ENCODE peak calls at places on chromosomes 6 and 20, in six cellular contexts. One of them, this sample, is unnamed.
A peak's percentile ranks its signal among the peaks of the same experiment; 100 is the strongest.

GRCh38 chr6:74491844-74492374 is 713.9 kb downstream of the COL12A1 start:
- DNase-seq in K562: no peak
- DNase-seq in GM12878: no peak
- DNase-seq in GM12865: no peak
- DNase-seq in CD8-positive, alpha-beta T cell: no peak
- DNase-seq in tibial nerve: no peak
- DNase-seq in this sample: no peak

GRCh38 chr6:79544939-79545450 is 7.8 kb upstream of the LCA5 start:
- DNase-seq in GM12865: peak; percentile 92
- DNase-seq in K562: peak; percentile 96
- DNase-seq in GM12878: peak; percentile 74
- DNase-seq in tibial nerve: peak; percentile 56
- DNase-seq in CD8-positive, alpha-beta T cell: no peak
- DNase-seq in this sample: peak; percentile 88

GRCh38 chr6:152170702-152171667 is 363.5 kb downstream of the ESR1 start:
- DNase-seq in GM12878: peak; percentile 89
- DNase-seq in GM12865: peak; percentile 93
- DNase-seq in K562: no peak
- DNase-seq in CD8-positive, alpha-beta T cell: no peak
- DNase-seq in tibial nerve: no peak
- DNase-seq in this sample: no peak

GRCh38 chr6:84489598-84489997 is 262.2 kb upstream of the CEP162 start:
- DNase-seq in K562: no peak
- DNase-seq in GM12878: no peak
- DNase-seq in GM12865: no peak
- DNase-seq in tibial nerve: no peak
- DNase-seq in CD8-positive, alpha-beta T cell: no peak
- DNase-seq in this sample: no peak

GRCh38 chr6:166707045-166707444 is 80.0 kb upstream of the RPS6KA2 start:
- DNase-seq in K562: peak; percentile 30
- DNase-seq in CD8-positive, alpha-beta T cell: no peak
- DNase-seq in tibial nerve: no peak
- DNase-seq in GM12865: peak; percentile 36
- DNase-seq in GM12878: no peak
- DNase-seq in this sample: no peak

GRCh38 chr6:28124350-28124970 is at the start of gene ZSCAN16:
- DNase-seq in K562: no peak
- DNase-seq in GM12878: no peak
- DNase-seq in CD8-positive, alpha-beta T cell: peak; percentile 59
- DNase-seq in tibial nerve: peak; percentile 62
- DNase-seq in GM12865: peak; percentile 91
- DNase-seq in this sample: no peak

GRCh38 chr6:164378330-164378729 is 931.1 kb downstream of the C6orf118 start:
- DNase-seq in GM12865: no peak
- DNase-seq in tibial nerve: no peak
- DNase-seq in CD8-positive, alpha-beta T cell: no peak
- DNase-seq in GM12878: no peak
- DNase-seq in K562: no peak
- DNase-seq in this sample: no peak

GRCh38 chr6:161001421-161001820 is 9.9 kb downstream of the MAP3K4 start:
- DNase-seq in GM12878: no peak
- DNase-seq in tibial nerve: peak; percentile 23
- DNase-seq in GM12865: no peak
- DNase-seq in K562: no peak
- DNase-seq in CD8-positive, alpha-beta T cell: no peak
- DNase-seq in this sample: no peak

GRCh38 chr20:5569021-5569420 is 181.2 kb upstream of the SHLD1 start:
- DNase-seq in GM12878: no peak
- DNase-seq in K562: peak; percentile 48
- DNase-seq in GM12865: peak; percentile 60
- DNase-seq in CD8-positive, alpha-beta T cell: peak; percentile 21
- DNase-seq in tibial nerve: peak; percentile 71
- DNase-seq in this sample: no peak

GRCh38 chr20:63697868-63698545 is 1.6 kb downstream of the TNFRSF6B start:
- DNase-seq in GM12878: no peak
- DNase-seq in CD8-positive, alpha-beta T cell: no peak
- DNase-seq in K562: no peak
- DNase-seq in tibial nerve: no peak
- DNase-seq in GM12865: no peak
- DNase-seq in this sample: no peak

GRCh38 chr6:108596947-108597346 is 36.2 kb downstream of the FOXO3 start:
- DNase-seq in GM12878: no peak
- DNase-seq in GM12865: peak; percentile 52
- DNase-seq in K562: no peak
- DNase-seq in CD8-positive, alpha-beta T cell: no peak
- DNase-seq in tibial nerve: no peak
- DNase-seq in this sample: no peak

GRCh38 chr20:63826753-63827152 is 4.3 kb downstream of the ZBTB46 start:
- DNase-seq in GM12878: no peak
- DNase-seq in tibial nerve: no peak
- DNase-seq in CD8-positive, alpha-beta T cell: no peak
- DNase-seq in GM12865: no peak
- DNase-seq in K562: no peak
- DNase-seq in this sample: no peak

GRCh38 chr6:129108337-129108736 is 225.4 kb downstream of the LAMA2 start:
- DNase-seq in tibial nerve: no peak
- DNase-seq in GM12878: no peak
- DNase-seq in K562: no peak
- DNase-seq in CD8-positive, alpha-beta T cell: no peak
- DNase-seq in GM12865: no peak
- DNase-seq in this sample: no peak

GRCh38 chr6:11393713-11394627 is 143.6 kb upstream of the TMEM170B start:
- DNase-seq in K562: no peak
- DNase-seq in tibial nerve: no peak
- DNase-seq in GM12865: no peak
- DNase-seq in GM12878: no peak
- DNase-seq in CD8-positive, alpha-beta T cell: no peak
- DNase-seq in this sample: no peak

GRCh38 chr20:15862178-15862577 is 711.1 kb downstream of the KIF16B start:
- DNase-seq in CD8-positive, alpha-beta T cell: no peak
- DNase-seq in tibial nerve: no peak
- DNase-seq in K562: no peak
- DNase-seq in GM12878: no peak
- DNase-seq in GM12865: no peak
- DNase-seq in this sample: no peak

GRCh38 chr6:110098511-110099116 is 80.9 kb downstream of the WASF1 start:
- DNase-seq in CD8-positive, alpha-beta T cell: no peak
- DNase-seq in tibial nerve: no peak
- DNase-seq in K562: peak; percentile 1
- DNase-seq in GM12878: no peak
- DNase-seq in GM12865: no peak
- DNase-seq in this sample: no peak

GRCh38 chr6:152669894-152670293 is 27.8 kb upstream of the MYCT1 start:
- DNase-seq in K562: no peak
- DNase-seq in CD8-positive, alpha-beta T cell: no peak
- DNase-seq in GM12865: peak; percentile 37
- DNase-seq in tibial nerve: no peak
- DNase-seq in GM12878: no peak
- DNase-seq in this sample: no peak

GRCh38 chr6:155247618-155248017 is 16.2 kb upstream of the CLDN20 start:
- DNase-seq in CD8-positive, alpha-beta T cell: no peak
- DNase-seq in tibial nerve: no peak
- DNase-seq in GM12865: no peak
- DNase-seq in K562: no peak
- DNase-seq in GM12878: no peak
- DNase-seq in this sample: no peak

GRCh38 chr6:150142304-150142656 is 564 bp upstream of the PPP1R14C start:
- DNase-seq in CD8-positive, alpha-beta T cell: no peak
- DNase-seq in GM12865: no peak
- DNase-seq in K562: no peak
- DNase-seq in tibial nerve: no peak
- DNase-seq in GM12878: no peak
- DNase-seq in this sample: no peak

GRCh38 chr6:30556714-30556963 is 350 bp upstream of the GNL1 start:
- DNase-seq in tibial nerve: peak; percentile 95
- DNase-seq in GM12865: peak; percentile 97
- DNase-seq in CD8-positive, alpha-beta T cell: peak; percentile 72
- DNase-seq in K562: peak; percentile 97
- DNase-seq in GM12878: no peak
- DNase-seq in this sample: peak; percentile 95

GRCh38 chr6:108610270-108610839 is 49.6 kb downstream of the FOXO3 start:
- DNase-seq in tibial nerve: no peak
- DNase-seq in GM12878: no peak
- DNase-seq in CD8-positive, alpha-beta T cell: no peak
- DNase-seq in K562: no peak
- DNase-seq in GM12865: no peak
- DNase-seq in this sample: no peak

GRCh38 chr6:5837323-5837722 is 169.4 kb downstream of the NRN1 start:
- DNase-seq in GM12878: no peak
- DNase-seq in CD8-positive, alpha-beta T cell: no peak
- DNase-seq in tibial nerve: no peak
- DNase-seq in GM12865: no peak
- DNase-seq in K562: no peak
- DNase-seq in this sample: no peak

GRCh38 chr6:111237757-111238260 is 150.5 kb downstream of the SLC16A10 start:
- DNase-seq in GM12865: no peak
- DNase-seq in K562: no peak
- DNase-seq in CD8-positive, alpha-beta T cell: no peak
- DNase-seq in GM12878: no peak
- DNase-seq in tibial nerve: no peak
- DNase-seq in this sample: no peak

GRCh38 chr6:148269386-148269785 is 73.3 kb upstream of the SASH1 start:
- DNase-seq in K562: no peak
- DNase-seq in tibial nerve: no peak
- DNase-seq in GM12878: no peak
- DNase-seq in CD8-positive, alpha-beta T cell: no peak
- DNase-seq in GM12865: no peak
- DNase-seq in this sample: no peak

GRCh38 chr6:148272084-148272483 is 70.6 kb upstream of the SASH1 start:
- DNase-seq in tibial nerve: no peak
- DNase-seq in GM12865: no peak
- DNase-seq in GM12878: no peak
- DNase-seq in CD8-positive, alpha-beta T cell: no peak
- DNase-seq in K562: no peak
- DNase-seq in this sample: no peak

GRCh38 chr6:148273962-148274752 is 68.5 kb upstream of the SASH1 start:
- DNase-seq in GM12878: no peak
- DNase-seq in GM12865: no peak
- DNase-seq in K562: no peak
- DNase-seq in tibial nerve: no peak
- DNase-seq in CD8-positive, alpha-beta T cell: no peak
- DNase-seq in this sample: no peak

GRCh38 chr6:148274809-148275208 is 67.8 kb upstream of the SASH1 start:
- DNase-seq in tibial nerve: no peak
- DNase-seq in K562: no peak
- DNase-seq in GM12878: no peak
- DNase-seq in GM12865: no peak
- DNase-seq in CD8-positive, alpha-beta T cell: no peak
- DNase-seq in this sample: no peak

DNA sequence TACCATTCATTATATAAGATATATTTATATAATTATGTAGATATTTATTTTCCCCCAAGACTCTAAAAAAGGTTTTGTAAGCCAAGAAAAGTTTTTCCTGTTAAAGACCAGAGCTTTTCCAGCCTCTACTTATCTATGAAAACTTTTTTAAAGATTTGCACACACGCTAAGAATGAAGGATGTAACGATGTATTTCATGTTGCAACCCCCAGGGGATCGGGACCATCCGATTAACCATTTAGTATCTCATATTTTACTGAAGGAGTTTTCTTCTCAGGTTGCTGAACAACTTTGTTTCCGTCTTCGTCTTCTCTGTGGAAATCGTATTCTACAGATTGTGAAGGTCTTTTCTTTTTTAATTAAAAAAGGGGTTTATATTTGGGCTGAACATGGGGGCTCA is 70.0 kb upstream of the SASH1 start:
- DNase-seq in K562: no peak
- DNase-seq in GM12865: no peak
- DNase-seq in tibial nerve: no peak
- DNase-seq in CD8-positive, alpha-beta T cell: no peak
- DNase-seq in GM12878: no peak
- DNase-seq in this sample: no peak
- TF ChIP-seq CTCF in K562: no peak
- TF ChIP-seq CTCF in GM12865: no peak
- TF ChIP-seq CTCF in tibial nerve: no peak
- TF ChIP-seq CTCF in CD8-positive, alpha-beta T cell: no peak
- TF ChIP-seq CTCF in GM12878: no peak
- TF ChIP-seq CTCF in this sample: no peak

DNA sequence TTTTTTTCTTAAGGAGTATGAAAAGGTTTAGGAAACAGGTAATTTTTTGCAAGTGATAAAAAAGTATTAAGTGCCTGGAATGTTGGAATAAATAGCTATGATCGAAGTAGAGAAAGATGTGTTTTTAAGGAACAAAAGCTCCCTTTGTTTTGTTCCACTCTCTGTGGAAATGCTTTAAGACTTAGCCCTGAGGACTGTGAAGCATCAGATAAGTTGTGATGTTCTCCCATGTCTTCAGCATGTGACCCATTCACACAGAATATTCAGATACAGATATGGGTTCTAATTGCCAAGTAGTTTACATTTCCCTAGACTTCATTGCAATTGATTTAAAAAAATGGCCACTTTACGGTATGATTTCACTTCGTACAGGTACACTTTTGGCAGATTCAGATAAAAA is 80.6 kb downstream of the KCNQ5 start:
- DNase-seq in GM12878: no peak
- DNase-seq in CD8-positive, alpha-beta T cell: no peak
- DNase-seq in K562: peak; percentile 4
- DNase-seq in tibial nerve: no peak
- DNase-seq in GM12865: no peak
- DNase-seq in this sample: no peak
- TF ChIP-seq CTCF in GM12878: no peak
- TF ChIP-seq CTCF in CD8-positive, alpha-beta T cell: no peak
- TF ChIP-seq CTCF in K562: no peak
- TF ChIP-seq CTCF in tibial nerve: no peak
- TF ChIP-seq CTCF in GM12865: no peak
- TF ChIP-seq CTCF in this sample: no peak

GRCh38 chr6:18259675-18260447 is 4.5 kb downstream of the DEK start:
- DNase-seq in GM12878: no peak
- DNase-seq in K562: no peak
- DNase-seq in tibial nerve: no peak
- DNase-seq in CD8-positive, alpha-beta T cell: no peak
- DNase-seq in GM12865: no peak
- DNase-seq in this sample: no peak

GRCh38 chr6:18261877-18262276 is 2.5 kb downstream of the DEK start:
- DNase-seq in GM12878: no peak
- DNase-seq in CD8-positive, alpha-beta T cell: no peak
- DNase-seq in GM12865: no peak
- DNase-seq in tibial nerve: no peak
- DNase-seq in K562: no peak
- DNase-seq in this sample: no peak

GRCh38 chr6:18262812-18263560 is 1.3 kb downstream of the DEK start:
- DNase-seq in K562: peak; percentile 56
- DNase-seq in GM12865: peak; percentile 92
- DNase-seq in tibial nerve: no peak
- DNase-seq in CD8-positive, alpha-beta T cell: no peak
- DNase-seq in GM12878: peak; percentile 78
- DNase-seq in this sample: no peak

GRCh38 chr6:18263561-18264337 is 581 bp downstream of the DEK start:
- DNase-seq in GM12865: peak; percentile 44
- DNase-seq in K562: peak; percentile 29
- DNase-seq in CD8-positive, alpha-beta T cell: no peak
- DNase-seq in GM12878: no peak
- DNase-seq in tibial nerve: peak; percentile 45
- DNase-seq in this sample: no peak

GRCh38 chr6:18260448-18261106 is 3.8 kb downstream of the DEK start:
- DNase-seq in GM12878: peak; percentile 64
- DNase-seq in GM12865: peak; percentile 74
- DNase-seq in CD8-positive, alpha-beta T cell: no peak
- DNase-seq in K562: no peak
- DNase-seq in tibial nerve: no peak
- DNase-seq in this sample: peak; percentile 62
- TF ChIP-seq CTCF in GM12878: no peak
- TF ChIP-seq CTCF in GM12865: no peak
- TF ChIP-seq CTCF in CD8-positive, alpha-beta T cell: no peak
- TF ChIP-seq CTCF in K562: no peak
- TF ChIP-seq CTCF in tibial nerve: no peak
- TF ChIP-seq CTCF in this sample: no peak

GRCh38 chr20:17743677-17744076 is 43.9 kb downstream of the BANF2 start:
- DNase-seq in tibial nerve: no peak
- DNase-seq in CD8-positive, alpha-beta T cell: no peak
- DNase-seq in K562: no peak
- DNase-seq in GM12878: no peak
- DNase-seq in GM12865: no peak
- DNase-seq in this sample: no peak
- TF ChIP-seq CTCF in tibial nerve: no peak
- TF ChIP-seq CTCF in CD8-positive, alpha-beta T cell: no peak
- TF ChIP-seq CTCF in K562: no peak
- TF ChIP-seq CTCF in GM12878: no peak
- TF ChIP-seq CTCF in GM12865: no peak
- TF ChIP-seq CTCF in this sample: no peak

This sample was measured in ascending aorta.